ENCODE peak calls at places on chromosomes 13 and 19, in seven cellular contexts. T, N, S, Y, A, F and Z are unnamed samples.

GRCh38 chr13:27450921-27451461 is 627 bp upstream of the MTIF3 start:
- DNase-seq in A (peak), N (no peak), S (peak), Y (peak), T (peak), F (no peak), Z (peak)

GRCh38 chr13:77599351-77599750 is 63.8 kb downstream of the SCEL start:
- DNase-seq in A (no peak), N (no peak), S (no peak), Y (no peak), T (no peak), F (no peak), Z (no peak)

GRCh38 chr13:73981595-73981994 is 152.6 kb downstream of the KLF12 start:
- DNase-seq in S (no peak), T (no peak), F (no peak), A (no peak), Y (no peak), N (no peak), Z (peak)

GRCh38 chr19:35216833-35217707 is 11.5 kb downstream of the FAM187B start:
- DNase-seq in F (no peak), Y (peak), T (no peak), A (no peak), S (peak), N (no peak), Z (no peak)

GRCh38 chr13:100434010-100434763 is 154.4 kb downstream of the GGACT start:
- DNase-seq in A (peak), T (no peak), N (no peak), F (peak), S (no peak), Y (no peak), Z (peak)

GRCh38 chr13:49620170-49620621 is 8.1 kb upstream of the ARL11 start:
- DNase-seq in N (no peak), T (no peak), Y (no peak), S (no peak), A (peak), F (no peak), Z (no peak)

GRCh38 chr13:57629821-57630235 is 1.7 kb upstream of the PCDH17 start:
- DNase-seq in F (peak), Y (peak), A (peak), T (peak), S (peak), N (no peak), Z (peak)

GRCh38 chr13:43191561-43191960 is 168.2 kb downstream of the DNAJC15 start:
- DNase-seq in S (no peak), N (no peak), F (no peak), A (no peak), Y (no peak), T (no peak), Z (no peak)

GRCh38 chr19:14603990-14604387 is 21.1 kb downstream of the CLEC17A start:
- DNase-seq in T (no peak), Y (no peak), S (no peak), N (no peak), A (no peak), F (no peak), Z (no peak)

GRCh38 chr13:98487522-98487921 is 89.4 kb downstream of the STK24 start:
- DNase-seq in A (no peak), F (no peak), S (no peak), N (no peak), Y (peak), T (no peak), Z (no peak)

GRCh38 chr13:33119022-33119735 is 103.0 kb downstream of the KL start:
- DNase-seq in N (no peak), A (no peak), T (no peak), S (no peak), F (peak), Y (peak), Z (peak)

GRCh38 chr19:1451916-1452801 is 2.2 kb downstream of the APC2 start:
- DNase-seq in F (no peak), A (no peak), S (no peak), T (no peak), Y (peak), N (no peak), Z (no peak)

GRCh38 chr13:100890645-100891044 is 216.1 kb upstream of the TMTC4 start:
- DNase-seq in T (no peak), F (no peak), S (no peak), Y (no peak), A (no peak), N (no peak), Z (no peak)

GRCh38 chr19:57245066-57245465 is 4.6 kb downstream of the ZNF805 start:
- DNase-seq in T (no peak), F (no peak), A (no peak), N (no peak), Y (no peak), S (no peak), Z (no peak)

GRCh38 chr13:111177081-111177711 is 62.1 kb downstream of the ARHGEF7 start:
- DNase-seq in Y (no peak), A (peak), S (no peak), F (peak), N (no peak), T (peak), Z (peak)

GRCh38 chr13:49248433-49249002 is 793 bp downstream of the CDADC1 start:
- DNase-seq in S (peak), Y (no peak), F (peak), T (no peak), A (peak), N (no peak), Z (peak)

GRCh38 chr13:80082396-80083096 is 258.4 kb downstream of the SPRY2 start:
- DNase-seq in S (no peak), T (no peak), Y (no peak), F (peak), N (no peak), A (peak), Z (peak)

GRCh38 chr13:33110713-33111413 is 94.6 kb downstream of the KL start:
- DNase-seq in A (peak), F (no peak), Y (no peak), S (no peak), T (peak), N (no peak), Z (peak)

GRCh38 chr19:40933025-40933424 is 51.0 kb upstream of the CYP2A7 start:
- DNase-seq in S (no peak), Y (peak), A (no peak), F (no peak), T (no peak), N (no peak), Z (no peak)

GRCh38 chr19:803686-804418 is 6.6 kb downstream of the PTBP1 start:
- DNase-seq in S (no peak), F (no peak), T (no peak), A (no peak), N (no peak), Y (peak), Z (no peak)

GRCh38 chr19:5914358-5914774 is 312 bp downstream of the CAPS start:
- DNase-seq in N (no peak), S (no peak), Y (no peak), A (no peak), T (no peak), F (no peak), Z (no peak)

GRCh38 chr19:40533508-40533907 is 43.2 kb upstream of the SHKBP1 start:
- DNase-seq in F (no peak), A (peak), S (no peak), T (no peak), N (no peak), Y (no peak), Z (no peak)

GRCh38 chr19:45655073-45655472 is 12.9 kb upstream of the GIPR start:
- DNase-seq in T (no peak), S (no peak), F (no peak), N (no peak), A (no peak), Y (no peak), Z (no peak)

GRCh38 chr13:101267656-101268055 is 148.7 kb downstream of the NALCN start:
- DNase-seq in F (no peak), A (peak), S (no peak), T (no peak), N (peak), Y (no peak), Z (peak)

GRCh38 chr13:51453959-51454703 is 1.3 kb upstream of the INTS6 start:
- DNase-seq in T (peak), S (peak), N (no peak), Y (peak), F (no peak), A (peak), Z (peak)

GRCh38 chr13:30142502-30143211 is 164.7 kb downstream of the KATNAL1 start:
- DNase-seq in T (no peak), Y (peak), F (peak), N (peak), S (peak), A (peak), Z (peak)

GRCh38 chr19:1231729-1232128 is 6.1 kb downstream of the CBARP start:
- DNase-seq in F (no peak), Y (no peak), S (no peak), T (no peak), N (no peak), A (no peak), Z (no peak)

GRCh38 chr19:18392417-18392816 is 5.0 kb downstream of the LRRC25 start:
- DNase-seq in Y (no peak), S (no peak), N (no peak), A (no peak), F (no peak), T (peak), Z (no peak)

GRCh38 chr19:18396471-18397241 is 766 bp downstream of the LRRC25 start:
- DNase-seq in S (no peak), F (no peak), A (no peak), N (no peak), Y (no peak), T (no peak), Z (no peak)

GRCh38 chr19:18391509-18392075 is 5.6 kb downstream of the GDF15 start:
- DNase-seq in F (no peak), A (no peak), S (no peak), N (no peak), T (no peak), Y (no peak), Z (no peak)

GRCh38 chr19:18392936-18393335 is 4.5 kb downstream of the LRRC25 start:
- DNase-seq in T (no peak), F (no peak), A (no peak), Y (no peak), S (no peak), N (no peak), Z (no peak)

DNA sequence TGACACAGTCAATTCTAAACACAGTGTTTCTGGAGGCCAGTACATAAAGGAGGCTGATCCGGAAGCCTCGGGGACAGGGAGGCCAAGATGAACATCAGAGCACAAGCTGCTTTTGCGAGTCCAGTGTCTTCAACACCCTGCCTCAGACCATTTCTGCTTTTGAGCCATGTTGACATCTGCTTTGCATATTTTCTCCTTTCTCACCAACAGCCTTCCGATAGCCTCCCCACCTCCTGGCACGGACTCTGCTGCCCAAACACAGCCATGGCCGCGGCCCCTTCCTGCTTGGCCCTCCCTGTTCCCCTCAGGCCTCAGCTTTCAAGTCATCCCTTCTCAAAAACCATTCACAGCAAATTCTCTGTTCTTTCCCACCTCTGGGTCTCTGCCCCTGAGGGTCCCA is 3.6 kb downstream of the LRRC25 start:
- DNase-seq in Y (no peak), S (no peak), F (no peak), T (peak), A (peak), N (no peak), Z (no peak)
- H3K4me3 ChIP-seq in Y (no peak), S (no peak), F (no peak), T (peak), A (no peak), N (no peak), Z (no peak)

GRCh38 chr13:26379831-26380230 is 125.9 kb downstream of the CDK8 start:
- DNase-seq in S (no peak), N (no peak), Y (no peak), F (no peak), T (no peak), A (no peak), Z (no peak)

GRCh38 chr13:26380930-26381329 is 127.0 kb downstream of the CDK8 start:
- DNase-seq in F (no peak), N (no peak), T (no peak), Y (no peak), S (no peak), A (no peak), Z (no peak)

GRCh38 chr13:26376430-26376829 is 122.5 kb downstream of the CDK8 start:
- DNase-seq in Y (no peak), F (no peak), N (no peak), T (no peak), S (no peak), A (no peak), Z (no peak)

GRCh38 chr13:26378116-26378515 is 124.2 kb downstream of the CDK8 start:
- DNase-seq in T (no peak), F (no peak), Y (no peak), A (no peak), N (no peak), S (no peak), Z (no peak)

GRCh38 chr13:26377038-26377437 is 123.1 kb downstream of the CDK8 start:
- DNase-seq in F (no peak), T (no peak), A (peak), Y (peak), N (no peak), S (peak), Z (peak)
- TF ChIP-seq CTCF in F (peak), T (peak), A (peak), Y (peak), N (peak), S (peak), Z (peak)

DNA sequence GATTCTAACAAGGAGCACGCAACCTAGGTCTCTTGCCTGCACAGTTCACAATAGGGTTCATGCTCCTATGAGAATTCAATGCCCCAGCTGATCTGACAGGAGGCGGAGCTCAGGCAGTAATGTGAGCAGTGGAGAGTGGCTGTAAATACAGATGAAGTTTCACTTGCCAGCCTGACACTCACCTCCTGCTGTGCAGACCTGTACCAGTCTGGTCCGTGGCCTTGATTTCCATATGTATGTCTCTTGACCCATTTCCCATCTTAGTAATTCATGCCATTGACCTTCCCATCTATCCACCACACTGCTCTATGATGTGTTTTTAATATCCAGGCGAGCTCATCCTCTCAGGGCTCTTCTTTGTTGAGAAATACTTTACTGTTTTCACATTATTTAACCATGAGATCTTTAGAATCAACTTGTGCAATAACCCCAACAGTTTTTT is 95.2 kb downstream of the LRCH1 start:
- DNase-seq in Y (peak), A (peak), F (no peak), N (no peak), S (peak), T (no peak), Z (peak)
- H3K4me3 ChIP-seq in Y (no peak), A (no peak), F (no peak), N (no peak), S (no peak), T (no peak), Z (no peak)

DNA sequence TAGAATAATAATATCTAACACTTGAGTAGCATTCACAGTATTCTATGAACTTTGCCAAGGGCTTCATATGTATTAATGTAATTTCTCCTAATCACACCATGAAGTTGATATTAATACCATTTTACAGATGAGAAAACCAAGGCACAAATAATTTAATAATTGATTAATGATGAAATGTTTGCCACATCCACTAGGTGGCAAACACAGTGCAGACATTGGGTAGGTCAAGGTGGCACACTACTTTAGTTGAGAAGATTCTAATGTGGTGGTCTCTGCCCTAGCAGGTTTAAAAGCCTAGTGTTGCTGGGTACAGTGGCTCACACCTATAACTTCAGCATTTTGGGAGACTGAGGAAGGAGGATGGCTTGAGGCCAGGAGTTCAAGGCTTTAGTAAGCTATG is 412.4 kb downstream of the SUCLA2 start:
- DNase-seq in S (no peak), A (peak), F (no peak), Y (no peak), N (no peak), T (no peak), Z (no peak)
- TF ChIP-seq CTCF in S (no peak), A (no peak), F (no peak), Y (peak), N (peak), T (no peak), Z (no peak)

GRCh38 chr13:35767256-35767981 is 290.9 kb upstream of the MAB21L1 start:
- DNase-seq in Y (no peak), N (no peak), A (no peak), S (no peak), F (no peak), T (no peak), Z (no peak)

GRCh38 chr13:35769812-35770211 is 293.3 kb upstream of the MAB21L1 start:
- DNase-seq in Y (no peak), F (no peak), N (no peak), T (no peak), S (no peak), A (no peak), Z (peak)

GRCh38 chr13:35766663-35767062 is 290.2 kb upstream of the MAB21L1 start:
- DNase-seq in F (no peak), A (no peak), N (no peak), S (no peak), Y (no peak), T (no peak), Z (no peak)

GRCh38 chr13:35768126-35768525 is 291.6 kb upstream of the MAB21L1 start:
- DNase-seq in N (no peak), Y (no peak), S (no peak), F (no peak), A (no peak), T (no peak), Z (no peak)

GRCh38 chr13:35768551-35768950 is 292.1 kb upstream of the MAB21L1 start:
- DNase-seq in F (peak), Y (no peak), A (peak), T (no peak), S (no peak), N (peak), Z (peak)
- H3K4me3 ChIP-seq in F (no peak), Y (no peak), A (no peak), T (no peak), S (no peak), N (no peak), Z (no peak)